ENCODE peak calls at places on chromosomes 5 and 9, in ten cellular contexts. Y is cardiac muscle cell, X is MM.1S, W is HFFc6, R is MCF 10A, I is BJ, M is fibroblast of lung, Z is testis, S is stomach, A is GM12865. D is an unnamed sample.
A peak's percentile ranks its signal among the peaks of the same experiment; 100 is the strongest.

GRCh38 chr5:150633424-150633823 is 7.0 kb upstream of the SYNPO start:
- DNase-seq in Y (no peak), X (no peak), W (no peak), R (no peak), I (no peak), M (no peak), Z (no peak), S (no peak), A (no peak), D (no peak)

GRCh38 chr5:17024686-17025180 is 88.6 kb upstream of the MYO10 start:
- DNase-seq in Y (peak; percentile 7), X (peak; percentile 39), W (peak; percentile 60), R (peak; percentile 71), I (no peak), M (peak; percentile 53), Z (peak; percentile 24), S (no peak), A (no peak), D (no peak)

GRCh38 chr5:169218176-169218575 is 82.8 kb downstream of the SLIT3 start:
- DNase-seq in Y (no peak), X (peak; percentile 47), W (no peak), R (no peak), I (no peak), M (no peak), Z (no peak), S (peak; percentile 64), A (no peak), D (no peak)

GRCh38 chr5:107516452-107517184 is 154.1 kb downstream of the EFNA5 start:
- DNase-seq in Y (no peak), X (no peak), W (no peak), R (no peak), I (peak; percentile 38), M (peak; percentile 74), Z (no peak), S (no peak), A (no peak), D (peak; percentile 48)

GRCh38 chr5:132458651-132459030 is 31.9 kb downstream of the IRF1 start:
- DNase-seq in Y (no peak), X (peak; percentile 79), W (peak; percentile 67), R (peak; percentile 66), I (no peak), M (peak; percentile 91), Z (no peak), S (no peak), A (peak; percentile 69), D (no peak)

GRCh38 chr5:138789771-138790242 is 36.6 kb downstream of the CTNNA1 start:
- DNase-seq in Y (peak; percentile 62), X (peak; percentile 50), W (peak; percentile 10), R (peak; percentile 71), I (no peak), M (peak; percentile 23), Z (no peak), S (no peak), A (peak; percentile 55), D (no peak)

GRCh38 chr9:73151653-73152382 is at the start of gene ANXA1:
- DNase-seq in Y (no peak), X (no peak), W (peak; percentile 97), R (peak; percentile 89), I (peak; percentile 78), M (peak; percentile 90), Z (no peak), S (no peak), A (no peak), D (peak; percentile 77)

GRCh38 chr5:132363431-132364112 is 5.9 kb upstream of the SLC22A5 start:
- DNase-seq in Y (no peak), X (no peak), W (peak; percentile 93), R (peak; percentile 99), I (peak; percentile 61), M (peak; percentile 94), Z (no peak), S (no peak), A (no peak), D (no peak)

GRCh38 chr5:80825780-80826460 is 134.2 kb upstream of the RASGRF2 start:
- DNase-seq in Y (no peak), X (no peak), W (no peak), R (no peak), I (no peak), M (no peak), Z (no peak), S (no peak), A (no peak), D (no peak)

GRCh38 chr9:27188426-27188825 is 79.4 kb downstream of the TEK start:
- DNase-seq in Y (no peak), X (no peak), W (no peak), R (no peak), I (no peak), M (no peak), Z (no peak), S (no peak), A (no peak), D (no peak)

GRCh38 chr9:13487936-13488335 is 208.4 kb upstream of the MPDZ start:
- DNase-seq in Y (no peak), X (no peak), W (no peak), R (no peak), I (no peak), M (no peak), Z (no peak), S (no peak), A (no peak), D (no peak)

GRCh38 chr9:86944974-86945867 is 2.1 kb downstream of the GAS1 start:
- DNase-seq in Y (peak; percentile 30), X (no peak), W (no peak), R (peak; percentile 28), I (no peak), M (no peak), Z (peak; percentile 48), S (no peak), A (no peak), D (no peak)

GRCh38 chr5:130017173-130017572 is 112.9 kb downstream of the CHSY3 start:
- DNase-seq in Y (no peak), X (no peak), W (no peak), R (no peak), I (no peak), M (no peak), Z (no peak), S (no peak), A (no peak), D (no peak)

GRCh38 chr9:120043448-120043847 is 536.5 kb downstream of the CDK5RAP2 start:
- DNase-seq in Y (no peak), X (no peak), W (no peak), R (peak; percentile 53), I (no peak), M (no peak), Z (peak; percentile 67), S (no peak), A (no peak), D (no peak)

GRCh38 chr9:93475856-93476255 is 22.5 kb upstream of the FAM120AOS start:
- DNase-seq in Y (peak; percentile 15), X (no peak), W (no peak), R (no peak), I (no peak), M (peak; percentile 17), Z (no peak), S (no peak), A (peak; percentile 25), D (no peak)

GRCh38 chr5:10656176-10656830 is 92.4 kb downstream of the ANKRD33B start:
- DNase-seq in Y (no peak), X (no peak), W (no peak), R (peak; percentile 49), I (no peak), M (no peak), Z (no peak), S (peak; percentile 21), A (no peak), D (no peak)

DNA sequence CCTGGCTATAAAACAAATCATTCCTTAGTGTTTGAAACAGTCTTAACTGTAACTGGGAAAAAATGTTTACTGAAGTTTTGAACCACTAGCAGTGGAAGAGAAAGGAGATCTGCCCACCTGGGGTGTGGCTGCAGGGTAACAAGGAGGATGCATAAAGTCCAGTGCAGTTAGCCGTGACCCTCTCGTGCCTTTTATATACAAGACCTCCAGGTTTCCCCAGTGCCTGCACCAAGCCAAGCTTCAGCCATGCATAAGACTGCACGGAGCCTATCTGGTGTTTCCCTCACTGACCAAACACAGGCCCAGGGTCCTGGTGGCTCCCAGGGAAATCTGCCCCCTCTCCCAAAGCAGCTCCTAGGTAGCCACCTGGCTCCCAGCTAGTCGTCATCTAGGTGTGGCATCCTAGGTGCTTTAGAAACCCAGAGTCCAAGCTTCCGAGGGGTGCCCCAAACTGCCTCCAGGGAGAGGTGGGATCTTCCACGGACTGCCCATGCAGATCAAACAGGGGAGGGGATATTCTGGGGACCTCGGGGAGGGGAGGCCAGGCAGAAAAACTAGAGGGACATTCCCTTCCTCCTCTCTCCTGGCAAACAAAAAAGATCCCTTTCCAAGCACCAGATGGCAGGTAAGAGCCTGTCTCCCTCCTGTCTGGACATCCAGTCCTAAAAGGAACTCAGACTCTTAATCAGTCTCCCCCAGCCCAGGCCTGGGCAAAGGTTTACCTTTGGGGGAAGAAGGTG is 2.7 kb downstream of the SHB start:
- DNase-seq in Y (no peak), X (no peak), W (no peak), R (peak; percentile 46), I (no peak), M (no peak), Z (no peak), S (no peak), A (peak; percentile 47), D (no peak)
- TF ChIP-seq CTCF in Y (peak; percentile 15), X (no peak), W (peak; percentile 54), R (no peak), I (peak; percentile 21), M (no peak), Z (no peak), S (no peak), A (no peak), D (no peak)

DNA sequence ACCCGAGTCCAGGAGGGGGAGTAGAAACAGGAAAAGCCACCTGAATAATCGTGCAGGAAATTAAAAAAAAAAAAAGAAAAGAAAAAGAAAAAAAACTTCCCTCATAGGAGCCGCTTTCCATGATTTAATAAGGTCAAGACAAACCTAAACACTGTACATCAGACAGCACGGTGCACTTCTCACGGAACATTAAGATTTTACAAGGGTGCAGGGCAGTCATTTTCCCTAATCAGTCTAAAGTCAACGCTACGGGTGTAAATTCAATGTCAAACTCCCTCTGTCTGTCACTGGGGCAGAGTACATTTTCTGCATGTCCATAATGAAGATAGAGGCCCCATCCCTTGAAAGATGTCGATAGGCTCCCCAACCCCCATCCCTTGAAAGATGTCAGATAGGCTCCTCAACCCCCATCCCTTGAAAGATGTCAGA is 139.7 kb downstream of the TSSK1B start:
- DNase-seq in Y (no peak), X (no peak), W (no peak), R (peak; percentile 12), I (no peak), M (no peak), Z (no peak), S (no peak), A (no peak), D (no peak)
- TF ChIP-seq CTCF in Y (no peak), X (peak; percentile 4), W (no peak), R (no peak), I (no peak), M (no peak), Z (no peak), S (no peak), A (no peak), D (peak; percentile 7)

GRCh38 chr5:73447234-73448071 is 1.1 kb downstream of the FOXD1 start:
- DNase-seq in Y (peak; percentile 56), X (peak; percentile 55), W (peak; percentile 42), R (peak; percentile 61), I (no peak), M (peak; percentile 75), Z (peak; percentile 37), S (no peak), A (peak; percentile 47), D (peak; percentile 22)
- TF ChIP-seq CTCF in Y (no peak), X (no peak), W (no peak), R (no peak), I (no peak), M (no peak), Z (no peak), S (no peak), A (no peak), D (no peak)

GRCh38 chr5:35920890-35921289 is 17.5 kb downstream of the CAPSL start:
- DNase-seq in Y (peak; percentile 9), X (no peak), W (no peak), R (no peak), I (no peak), M (no peak), Z (no peak), S (no peak), A (no peak), D (no peak)
- TF ChIP-seq CTCF in Y (peak; percentile 36), X (no peak), W (peak; percentile 14), R (no peak), I (peak; percentile 5), M (no peak), Z (no peak), S (no peak), A (no peak), D (no peak)

D was measured in AG09319.